ENCODE peak calls at places on chromosome 4, in nine cellular contexts. One of them, this sample, is unnamed. For H3K4me1, the result is how much of the 10 kb centered on the place peaks cover.

GRCh38 chr4:131613824-131614216 is 1535.3 kb upstream of the PCDH10 start:
- DNase-seq in K562: no peak
- DNase-seq in sigmoid colon: no peak
- DNase-seq in endothelial cell of umbilical vein: no peak
- DNase-seq in upper lobe of left lung: no peak
- DNase-seq in adrenal gland: no peak
- DNase-seq in body of pancreas: no peak
- DNase-seq in uterus: no peak
- DNase-seq in transverse colon: no peak
- DNase-seq in this sample: no peak

GRCh38 chr4:90234916-90235547 is 107.8 kb downstream of the CCSER1 start:
- DNase-seq in K562: no peak
- DNase-seq in sigmoid colon: no peak
- DNase-seq in endothelial cell of umbilical vein: peak
- DNase-seq in upper lobe of left lung: no peak
- DNase-seq in adrenal gland: no peak
- DNase-seq in body of pancreas: peak
- DNase-seq in uterus: no peak
- DNase-seq in transverse colon: no peak
- DNase-seq in this sample: no peak

GRCh38 chr4:189870835-189871234 is 69.8 kb upstream of the FRG1 start:
- DNase-seq in K562: no peak
- DNase-seq in sigmoid colon: no peak
- DNase-seq in endothelial cell of umbilical vein: no peak
- DNase-seq in upper lobe of left lung: no peak
- DNase-seq in adrenal gland: no peak
- DNase-seq in body of pancreas: no peak
- DNase-seq in uterus: no peak
- DNase-seq in transverse colon: no peak
- DNase-seq in this sample: no peak

GRCh38 chr4:157221895-157222763 is 1.6 kb downstream of the GRIA2 start:
- DNase-seq in K562: no peak
- DNase-seq in sigmoid colon: no peak
- DNase-seq in endothelial cell of umbilical vein: peak
- DNase-seq in upper lobe of left lung: no peak
- DNase-seq in adrenal gland: peak
- DNase-seq in body of pancreas: peak
- DNase-seq in uterus: peak
- DNase-seq in transverse colon: no peak
- DNase-seq in this sample: no peak

GRCh38 chr4:161714928-161715327 is 448.9 kb downstream of the FSTL5 start:
- DNase-seq in K562: no peak
- DNase-seq in sigmoid colon: no peak
- DNase-seq in endothelial cell of umbilical vein: no peak
- DNase-seq in upper lobe of left lung: no peak
- DNase-seq in adrenal gland: no peak
- DNase-seq in body of pancreas: no peak
- DNase-seq in uterus: no peak
- DNase-seq in transverse colon: no peak
- DNase-seq in this sample: no peak

GRCh38 chr4:62601737-62602136 is 1401.6 kb downstream of the ADGRL3 start:
- DNase-seq in K562: no peak
- DNase-seq in sigmoid colon: no peak
- DNase-seq in endothelial cell of umbilical vein: no peak
- DNase-seq in upper lobe of left lung: no peak
- DNase-seq in adrenal gland: no peak
- DNase-seq in body of pancreas: no peak
- DNase-seq in uterus: no peak
- DNase-seq in transverse colon: no peak
- DNase-seq in this sample: no peak

GRCh38 chr4:7134737-7135388 is 57.5 kb upstream of the SORCS2 start:
- DNase-seq in K562: no peak
- DNase-seq in sigmoid colon: peak
- DNase-seq in endothelial cell of umbilical vein: no peak
- DNase-seq in upper lobe of left lung: peak
- DNase-seq in adrenal gland: peak
- DNase-seq in body of pancreas: peak
- DNase-seq in uterus: peak
- DNase-seq in transverse colon: peak
- DNase-seq in this sample: peak

GRCh38 chr4:170741856-170742255 is 652.1 kb upstream of the AADAT start:
- DNase-seq in K562: no peak
- DNase-seq in sigmoid colon: no peak
- DNase-seq in endothelial cell of umbilical vein: no peak
- DNase-seq in upper lobe of left lung: no peak
- DNase-seq in adrenal gland: no peak
- DNase-seq in body of pancreas: no peak
- DNase-seq in uterus: no peak
- DNase-seq in transverse colon: no peak
- DNase-seq in this sample: no peak

GRCh38 chr4:115126487-115126886 is 13.1 kb upstream of the NDST4 start:
- DNase-seq in K562: no peak
- DNase-seq in sigmoid colon: no peak
- DNase-seq in endothelial cell of umbilical vein: no peak
- DNase-seq in upper lobe of left lung: no peak
- DNase-seq in adrenal gland: no peak
- DNase-seq in body of pancreas: no peak
- DNase-seq in uterus: no peak
- DNase-seq in transverse colon: no peak
- DNase-seq in this sample: no peak

GRCh38 chr4:75724867-75725724 is 719 bp downstream of the USO1 start:
- DNase-seq in K562: peak
- DNase-seq in sigmoid colon: peak
- DNase-seq in endothelial cell of umbilical vein: peak
- DNase-seq in upper lobe of left lung: peak
- DNase-seq in adrenal gland: peak
- DNase-seq in body of pancreas: peak
- DNase-seq in uterus: peak
- DNase-seq in transverse colon: peak
- DNase-seq in this sample: peak
- H3K4me1 ChIP-seq in K562: under half
- H3K4me1 ChIP-seq in sigmoid colon: half or more
- H3K4me1 ChIP-seq in endothelial cell of umbilical vein: under half
- H3K4me1 ChIP-seq in upper lobe of left lung: under half
- H3K4me1 ChIP-seq in adrenal gland: half or more
- H3K4me1 ChIP-seq in body of pancreas: under half
- H3K4me1 ChIP-seq in uterus: under half
- H3K4me1 ChIP-seq in transverse colon: under half
- H3K4me1 ChIP-seq in this sample: under half

GRCh38 chr4:56844817-56845580 is 23.5 kb upstream of the SPINK2 start:
- DNase-seq in K562: no peak
- DNase-seq in sigmoid colon: no peak
- DNase-seq in endothelial cell of umbilical vein: no peak
- DNase-seq in upper lobe of left lung: no peak
- DNase-seq in adrenal gland: no peak
- DNase-seq in body of pancreas: no peak
- DNase-seq in uterus: no peak
- DNase-seq in transverse colon: no peak
- DNase-seq in this sample: no peak

GRCh38 chr4:56843421-56843899 is 22.0 kb upstream of the SPINK2 start:
- DNase-seq in K562: peak
- DNase-seq in sigmoid colon: no peak
- DNase-seq in endothelial cell of umbilical vein: no peak
- DNase-seq in upper lobe of left lung: no peak
- DNase-seq in adrenal gland: no peak
- DNase-seq in body of pancreas: no peak
- DNase-seq in uterus: no peak
- DNase-seq in transverse colon: no peak
- DNase-seq in this sample: no peak

DNA sequence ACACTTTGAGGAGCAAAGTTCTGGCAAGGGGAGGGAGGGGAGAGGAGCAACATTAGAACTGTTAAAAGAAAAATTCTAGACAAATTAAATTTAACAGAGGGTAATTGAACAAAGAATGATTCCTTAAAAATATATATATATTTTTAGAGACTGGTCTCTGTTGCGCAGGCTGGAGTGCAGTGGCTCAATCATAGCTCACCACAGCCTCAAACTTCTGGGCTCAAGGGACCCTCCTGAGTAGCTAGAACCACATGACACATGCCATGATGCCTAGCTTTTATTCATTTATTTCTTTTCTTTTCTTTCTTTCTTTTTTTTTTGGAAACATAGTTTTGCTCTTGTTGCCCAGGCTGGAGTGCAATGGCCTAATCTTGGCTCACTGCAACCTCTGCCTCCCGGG is 19.1 kb upstream of the SPINK2 start:
- DNase-seq in K562: no peak
- DNase-seq in sigmoid colon: no peak
- DNase-seq in endothelial cell of umbilical vein: no peak
- DNase-seq in upper lobe of left lung: no peak
- DNase-seq in adrenal gland: no peak
- DNase-seq in body of pancreas: no peak
- DNase-seq in uterus: no peak
- DNase-seq in transverse colon: no peak
- DNase-seq in this sample: no peak
- TF ChIP-seq POLR2A in K562: no peak
- TF ChIP-seq POLR2A in sigmoid colon: no peak
- TF ChIP-seq POLR2A in endothelial cell of umbilical vein: no peak
- TF ChIP-seq POLR2A in upper lobe of left lung: no peak
- TF ChIP-seq POLR2A in adrenal gland: no peak
- TF ChIP-seq POLR2A in body of pancreas: no peak
- TF ChIP-seq POLR2A in uterus: no peak
- TF ChIP-seq POLR2A in transverse colon: no peak
- TF ChIP-seq POLR2A in this sample: no peak

DNA sequence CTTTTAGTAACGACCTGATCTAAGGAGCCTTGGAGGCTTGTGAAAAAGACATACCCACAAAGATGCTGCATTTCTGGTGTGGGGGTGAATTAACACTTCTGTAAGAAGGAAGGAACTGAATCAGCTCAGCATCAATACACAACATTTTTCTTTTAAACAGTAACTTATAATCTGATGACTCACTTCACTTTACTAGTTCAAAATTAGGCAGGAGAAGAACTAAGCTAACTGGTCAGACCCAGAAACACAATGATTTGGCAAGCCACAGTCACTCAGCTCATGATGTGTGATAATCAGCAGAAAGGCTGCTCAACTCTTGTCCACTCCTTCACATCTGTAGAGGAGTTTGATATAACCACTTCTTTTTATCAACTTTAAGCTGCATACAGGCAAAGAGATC is 4.6 kb downstream of the MMAA start:
- DNase-seq in K562: no peak
- DNase-seq in sigmoid colon: no peak
- DNase-seq in endothelial cell of umbilical vein: peak
- DNase-seq in upper lobe of left lung: no peak
- DNase-seq in adrenal gland: no peak
- DNase-seq in body of pancreas: no peak
- DNase-seq in uterus: no peak
- DNase-seq in transverse colon: no peak
- DNase-seq in this sample: no peak
- H3K27ac ChIP-seq in K562: no peak
- H3K27ac ChIP-seq in sigmoid colon: no peak
- H3K27ac ChIP-seq in endothelial cell of umbilical vein: peak
- H3K27ac ChIP-seq in upper lobe of left lung: no peak
- H3K27ac ChIP-seq in adrenal gland: no peak
- H3K27ac ChIP-seq in body of pancreas: peak
- H3K27ac ChIP-seq in uterus: no peak
- H3K27ac ChIP-seq in transverse colon: no peak
- H3K27ac ChIP-seq in this sample: no peak

DNA sequence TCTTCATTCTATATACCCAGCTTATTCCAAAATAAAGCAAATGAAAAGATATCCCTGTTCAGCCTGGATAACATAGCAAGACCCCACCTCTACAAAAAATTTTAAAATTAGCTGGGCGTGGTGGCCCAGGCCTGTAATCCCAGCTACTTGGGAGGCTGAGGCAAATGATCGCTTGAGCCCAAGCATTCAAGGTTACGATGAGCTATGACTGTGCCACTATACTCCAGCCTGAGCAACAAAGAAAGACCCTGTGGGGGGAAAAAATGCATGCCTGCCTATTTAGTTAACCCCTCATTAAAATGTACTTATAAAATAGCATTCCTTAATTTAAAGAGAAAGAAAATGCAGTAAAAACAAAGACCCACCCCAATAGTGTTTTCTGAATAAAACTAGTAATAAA is 9.3 kb downstream of the PRSS12 start:
- DNase-seq in K562: no peak
- DNase-seq in sigmoid colon: no peak
- DNase-seq in endothelial cell of umbilical vein: no peak
- DNase-seq in upper lobe of left lung: no peak
- DNase-seq in adrenal gland: no peak
- DNase-seq in body of pancreas: no peak
- DNase-seq in uterus: no peak
- DNase-seq in transverse colon: no peak
- DNase-seq in this sample: no peak
- H3K4me1 ChIP-seq in K562: under half
- H3K4me1 ChIP-seq in sigmoid colon: under half
- H3K4me1 ChIP-seq in endothelial cell of umbilical vein: under half
- H3K4me1 ChIP-seq in upper lobe of left lung: under half
- H3K4me1 ChIP-seq in adrenal gland: under half
- H3K4me1 ChIP-seq in body of pancreas: under half
- H3K4me1 ChIP-seq in uterus: under half
- H3K4me1 ChIP-seq in transverse colon: under half
- H3K4me1 ChIP-seq in this sample: under half

DNA sequence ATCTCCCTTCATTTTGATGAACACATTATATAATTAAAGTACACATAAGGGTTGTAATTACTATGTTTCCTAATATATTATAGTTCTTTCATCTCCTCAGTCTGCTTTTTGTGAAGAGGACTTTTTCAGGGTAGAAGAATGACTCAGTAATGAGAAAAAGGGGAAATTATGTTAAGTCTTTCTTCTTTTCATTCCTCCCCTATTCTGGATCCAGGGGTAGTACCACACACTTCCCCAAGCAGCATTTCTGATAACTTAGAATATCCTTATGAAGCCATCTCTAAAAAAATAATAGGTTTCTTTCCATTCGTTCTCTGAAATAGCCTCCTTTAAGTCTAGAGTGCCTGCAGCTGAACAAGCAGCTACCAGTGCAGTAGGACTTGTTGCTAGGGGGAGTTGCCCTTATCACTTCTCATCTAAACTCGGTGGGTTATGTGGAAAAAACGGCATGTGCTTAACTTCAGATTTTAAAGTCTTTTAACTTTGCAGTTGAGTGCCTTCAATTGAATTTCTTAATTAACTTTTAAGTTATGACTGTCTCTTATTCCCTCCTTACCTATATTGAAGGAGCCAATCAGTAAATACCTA is 184.8 kb downstream of the ARHGAP24 start:
- DNase-seq in K562: no peak
- DNase-seq in sigmoid colon: no peak
- DNase-seq in endothelial cell of umbilical vein: no peak
- DNase-seq in upper lobe of left lung: no peak
- DNase-seq in adrenal gland: no peak
- DNase-seq in body of pancreas: no peak
- DNase-seq in uterus: no peak
- DNase-seq in transverse colon: no peak
- DNase-seq in this sample: no peak
- TF ChIP-seq POLR2A in K562: no peak
- TF ChIP-seq POLR2A in sigmoid colon: no peak
- TF ChIP-seq POLR2A in endothelial cell of umbilical vein: no peak
- TF ChIP-seq POLR2A in upper lobe of left lung: no peak
- TF ChIP-seq POLR2A in adrenal gland: no peak
- TF ChIP-seq POLR2A in body of pancreas: no peak
- TF ChIP-seq POLR2A in uterus: no peak
- TF ChIP-seq POLR2A in transverse colon: no peak
- TF ChIP-seq POLR2A in this sample: no peak

DNA sequence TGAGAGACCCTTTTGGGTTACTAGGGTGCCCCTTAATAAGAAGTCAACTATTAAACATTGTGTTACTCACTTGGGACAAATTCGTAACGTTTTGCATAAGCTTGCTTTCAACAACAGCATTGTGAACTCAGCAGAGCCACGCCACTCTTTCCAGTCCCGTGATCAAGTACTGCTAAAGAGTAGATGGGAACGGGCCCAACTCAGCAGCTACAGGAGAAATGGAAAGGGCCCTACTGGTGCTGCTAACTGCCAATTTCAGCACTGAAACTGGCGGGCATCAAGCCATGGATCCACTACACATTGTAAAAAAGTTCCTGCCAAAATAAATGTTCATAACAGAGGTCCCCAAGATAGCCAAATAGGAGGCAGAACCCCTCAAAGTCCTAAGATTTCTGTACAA is 19.0 kb upstream of the DHX15 start:
- DNase-seq in K562: no peak
- DNase-seq in sigmoid colon: no peak
- DNase-seq in endothelial cell of umbilical vein: no peak
- DNase-seq in upper lobe of left lung: peak
- DNase-seq in adrenal gland: no peak
- DNase-seq in body of pancreas: no peak
- DNase-seq in uterus: no peak
- DNase-seq in transverse colon: no peak
- DNase-seq in this sample: no peak
- H3K27ac ChIP-seq in K562: no peak
- H3K27ac ChIP-seq in sigmoid colon: no peak
- H3K27ac ChIP-seq in endothelial cell of umbilical vein: no peak
- H3K27ac ChIP-seq in upper lobe of left lung: no peak
- H3K27ac ChIP-seq in adrenal gland: no peak
- H3K27ac ChIP-seq in body of pancreas: no peak
- H3K27ac ChIP-seq in uterus: no peak
- H3K27ac ChIP-seq in transverse colon: no peak
- H3K27ac ChIP-seq in this sample: no peak

This sample was measured in breast epithelium.